ENCODE peak calls at places on chromosomes 7 and 10, in eight cellular contexts. S is body of pancreas; N is GM23338; E is CD8-positive, alpha-beta memory T cell; L is IMR-90; X is CD4-positive, alpha-beta T cell; Z is thoracic aorta; B is ovary. W is an unnamed sample.
A peak's percentile ranks its signal among the peaks of the same experiment; 100 is the strongest.

GRCh38 chr7:151024435-151025056 is at the start of gene ATG9B:
- DNase-seq in S (no peak), N (no peak), E (no peak), L (no peak), X (no peak), Z (no peak), B (no peak), W (no peak)

GRCh38 chr7:33807779-33808482 is 97.4 kb upstream of the BMPER start:
- DNase-seq in S (no peak), N (peak; percentile 81), E (no peak), L (peak; percentile 74), X (no peak), Z (no peak), B (no peak), W (peak; percentile 68)

GRCh38 chr7:5187605-5188004 is 2.4 kb upstream of the WIPI2 start:
- DNase-seq in S (no peak), N (no peak), E (no peak), L (no peak), X (no peak), Z (no peak), B (no peak), W (no peak)

GRCh38 chr7:28993371-28993770 is 35.2 kb upstream of the TRIL start:
- DNase-seq in S (no peak), N (no peak), E (no peak), L (no peak), X (no peak), Z (no peak), B (no peak), W (no peak)

GRCh38 chr7:97064972-97065587 is 40.4 kb upstream of the DLX5 start:
- DNase-seq in S (peak; percentile 31), N (peak; percentile 82), E (peak; percentile 9), L (peak; percentile 58), X (no peak), Z (no peak), B (no peak), W (peak; percentile 68)

GRCh38 chr7:82050792-82051191 is 280.9 kb upstream of the HGF start:
- DNase-seq in S (no peak), N (no peak), E (no peak), L (peak; percentile 87), X (no peak), Z (no peak), B (no peak), W (peak; percentile 74)

GRCh38 chr10:103803941-103804340 is 51.4 kb downstream of the SH3PXD2A start:
- DNase-seq in S (no peak), N (peak; percentile 33), E (no peak), L (no peak), X (no peak), Z (no peak), B (no peak), W (no peak)

GRCh38 chr7:40073239-40073638 is 61.2 kb downstream of the MPLKIP start:
- DNase-seq in S (no peak), N (no peak), E (no peak), L (no peak), X (no peak), Z (no peak), B (no peak), W (no peak)

GRCh38 chr7:110863258-110863657 is 227.7 kb upstream of the LRRN3 start:
- DNase-seq in S (no peak), N (no peak), E (no peak), L (no peak), X (no peak), Z (no peak), B (no peak), W (no peak)

GRCh38 chr10:44310762-44311562 is 73.9 kb downstream of the CXCL12 start:
- DNase-seq in S (peak; percentile 90), N (peak; percentile 89), E (peak; percentile 72), L (peak; percentile 79), X (peak; percentile 66), Z (no peak), B (peak; percentile 92), W (peak; percentile 97)

GRCh38 chr10:85646312-85646711 is 720.3 kb downstream of the GRID1 start:
- DNase-seq in S (no peak), N (no peak), E (no peak), L (no peak), X (no peak), Z (no peak), B (no peak), W (no peak)

GRCh38 chr7:139680676-139681462 is 96.9 kb downstream of the HIPK2 start:
- DNase-seq in S (peak; percentile 54), N (no peak), E (no peak), L (peak; percentile 99), X (peak; percentile 43), Z (peak; percentile 92), B (no peak), W (peak; percentile 84)

GRCh38 chr10:83991986-83992753 is 147.1 kb upstream of the GHITM start:
- DNase-seq in S (peak; percentile 55), N (peak; percentile 91), E (no peak), L (no peak), X (no peak), Z (no peak), B (no peak), W (peak; percentile 11)

GRCh38 chr10:7318836-7319235 is 92.0 kb downstream of the SFMBT2 start:
- DNase-seq in S (no peak), N (no peak), E (no peak), L (no peak), X (no peak), Z (no peak), B (no peak), W (no peak)

GRCh38 chr10:124743188-124744046 is 761 bp downstream of the FAM53B start:
- DNase-seq in S (peak; percentile 45), N (peak; percentile 50), E (peak; percentile 40), L (no peak), X (no peak), Z (no peak), B (peak; percentile 68), W (peak; percentile 41)

GRCh38 chr7:65951837-65952578 is 30.0 kb downstream of the GUSB start:
- DNase-seq in S (peak; percentile 31), N (no peak), E (no peak), L (no peak), X (no peak), Z (no peak), B (no peak), W (no peak)

DNA sequence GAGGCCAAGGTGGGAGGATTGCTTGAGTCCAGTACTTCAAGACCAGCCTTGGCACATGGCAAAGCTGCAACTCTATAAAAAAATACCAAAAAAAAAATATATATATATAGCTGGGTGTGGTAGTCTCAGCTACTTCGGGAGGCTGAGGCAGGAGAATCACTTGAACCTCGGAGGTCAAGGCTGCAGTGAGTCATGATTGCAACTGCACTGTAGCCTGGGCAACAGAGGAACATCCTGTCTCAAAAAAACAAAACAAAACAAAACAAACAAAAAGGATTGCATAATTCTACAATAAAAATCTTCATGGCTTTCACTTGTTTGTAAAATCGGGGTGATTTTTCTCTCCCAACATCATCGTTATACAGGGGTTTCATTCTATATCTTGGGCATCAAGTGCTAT is 35.1 kb downstream of the GUSB start:
- DNase-seq in S (peak; percentile 16), N (no peak), E (no peak), L (peak; percentile 37), X (no peak), Z (no peak), B (peak; percentile 69), W (no peak)
- H3K27ac ChIP-seq in S (no peak overlapping the region), N (no peak overlapping the region), E (no peak overlapping the region), L (no peak overlapping the region), X (no peak overlapping the region), Z (no peak overlapping the region), B (peak overlapping the region; percentile 49), W (no peak overlapping the region)

GRCh38 chr7:2978403-2978802 is 65.3 kb downstream of the CARD11 start:
- DNase-seq in S (peak; percentile 73), N (peak; percentile 76), E (peak; percentile 49), L (no peak), X (peak; percentile 62), Z (no peak), B (peak; percentile 34), W (peak; percentile 15)

GRCh38 chr7:2981103-2981480 is 62.6 kb downstream of the CARD11 start:
- DNase-seq in S (no peak), N (no peak), E (no peak), L (no peak), X (peak; percentile 7), Z (no peak), B (no peak), W (no peak)

GRCh38 chr7:2979951-2980350 is 63.7 kb downstream of the CARD11 start:
- DNase-seq in S (no peak), N (no peak), E (no peak), L (no peak), X (no peak), Z (no peak), B (no peak), W (no peak)

GRCh38 chr7:2980406-2981102 is 63.1 kb downstream of the CARD11 start:
- DNase-seq in S (peak; percentile 34), N (no peak), E (no peak), L (no peak), X (no peak), Z (no peak), B (no peak), W (no peak)

GRCh38 chr7:2979276-2979675 is 64.4 kb downstream of the CARD11 start:
- DNase-seq in S (no peak), N (peak; percentile 33), E (no peak), L (no peak), X (no peak), Z (no peak), B (no peak), W (no peak)
- H3K27ac ChIP-seq in S (no peak overlapping the region), N (peak overlapping the region; percentile 61), E (no peak overlapping the region), L (no peak overlapping the region), X (peak overlapping the region; percentile 38), Z (no peak overlapping the region), B (no peak overlapping the region), W (no peak overlapping the region)

DNA sequence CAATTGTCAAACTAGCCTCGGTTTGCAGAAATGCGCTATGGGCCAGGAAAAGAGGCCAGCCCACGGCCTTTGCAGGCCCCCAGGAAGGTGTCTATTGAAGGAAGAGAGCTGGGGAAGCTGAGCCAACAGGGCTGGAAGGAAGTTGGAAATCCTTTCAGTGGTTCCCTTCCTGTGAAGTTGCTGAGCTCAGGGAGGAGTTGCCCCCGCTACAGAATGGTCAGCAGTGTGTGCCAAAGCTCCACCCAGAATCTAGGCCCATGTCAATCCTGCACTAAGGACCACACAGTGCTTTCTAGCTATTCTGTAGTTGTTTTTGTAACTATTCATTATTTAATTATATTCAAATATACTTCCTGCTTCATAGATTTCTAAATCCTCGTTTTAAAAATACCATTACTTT is 91.5 kb upstream of the ANLN start:
- DNase-seq in S (no peak), N (no peak), E (no peak), L (no peak), X (no peak), Z (no peak), B (no peak), W (no peak)
- H3K27ac ChIP-seq in S (no peak overlapping the region), N (no peak overlapping the region), E (no peak overlapping the region), L (no peak overlapping the region), X (no peak overlapping the region), Z (no peak overlapping the region), B (no peak overlapping the region), W (no peak overlapping the region)

DNA sequence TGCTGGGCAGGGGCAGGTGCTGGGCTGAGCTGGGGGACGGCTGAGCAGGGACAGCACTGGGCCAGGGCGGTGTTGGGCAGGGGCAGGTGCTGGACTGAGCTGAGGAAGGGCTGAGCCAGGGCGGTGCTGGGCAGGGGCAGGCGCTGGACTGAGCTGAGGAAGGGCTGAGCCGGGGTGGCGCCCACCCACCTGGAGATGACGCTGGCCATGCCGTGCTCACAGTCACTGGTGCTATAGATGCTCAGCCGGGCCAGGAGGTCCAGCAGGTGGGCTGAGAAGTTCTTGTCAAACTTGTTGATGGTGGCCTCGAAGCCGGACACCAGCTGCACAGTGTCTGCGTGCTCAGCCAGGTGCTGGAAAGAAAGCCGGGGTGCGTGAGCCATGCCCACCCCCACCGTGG is 4.4 kb upstream of the ADAM8 start:
- DNase-seq in S (no peak), N (no peak), E (no peak), L (no peak), X (no peak), Z (no peak), B (no peak), W (no peak)
- H3K27ac ChIP-seq in S (no peak overlapping the region), N (no peak overlapping the region), E (no peak overlapping the region), L (no peak overlapping the region), X (no peak overlapping the region), Z (no peak overlapping the region), B (no peak overlapping the region), W (no peak overlapping the region)